ENCODE peak calls at places on chromosomes 3 and 15, in four cellular contexts. T is mesendoderm, R is IMR-90, A is neuronal stem cell. L is an unnamed sample.

GRCh38 chr3:15315003-15315402 is 17.4 kb downstream of the SH3BP5 start:
- DNase-seq in T (no peak), R (no peak), A (no peak), L (no peak)

GRCh38 chr3:50150863-50151686 is 4.0 kb upstream of the SEMA3F start:
- DNase-seq in T (peak; percentile 82), R (no peak), A (no peak), L (peak; percentile 79)

GRCh38 chr3:117751691-117752090 is 1042.1 kb downstream of the TUSC7 start:
- DNase-seq in T (no peak), R (no peak), A (no peak), L (no peak)

GRCh38 chr3:29708884-29709283 is 428.0 kb downstream of the RBMS3 start:
- DNase-seq in T (no peak), R (no peak), A (no peak), L (no peak)

GRCh38 chr3:196179380-196180308 is 31.6 kb downstream of the ZDHHC19 start:
- DNase-seq in T (peak; percentile 52), R (peak; percentile 77), A (no peak), L (peak; percentile 74)

GRCh38 chr15:74780983-74781672 is 752 bp upstream of the CSK start:
- DNase-seq in T (no peak), R (peak; percentile 28), A (no peak), L (no peak)

GRCh38 chr3:49007771-49008528 is 759 bp downstream of the WDR6 start:
- DNase-seq in T (peak; percentile 94), R (peak; percentile 71), A (peak; percentile 86), L (peak; percentile 94)

GRCh38 chr3:71859128-71859519 is 74.2 kb upstream of the PROK2 start:
- DNase-seq in T (peak; percentile 77), R (no peak), A (peak; percentile 14), L (no peak)

GRCh38 chr3:102478160-102478559 is 43.3 kb downstream of the ZPLD1 start:
- DNase-seq in T (no peak), R (no peak), A (no peak), L (no peak)

GRCh38 chr3:160458151-160458550 is 8.6 kb upstream of the TRIM59 start:
- DNase-seq in T (peak; percentile 54), R (no peak), A (no peak), L (no peak)

GRCh38 chr3:192571197-192571791 is 156.0 kb downstream of the FGF12 start:
- DNase-seq in T (no peak), R (peak; percentile 32), A (no peak), L (peak; percentile 24)

GRCh38 chr3:128072454-128073184 is 20.4 kb downstream of the SEC61A1 start:
- DNase-seq in T (no peak), R (no peak), A (no peak), L (no peak)

GRCh38 chr15:82538961-82539689 is 1.1 kb downstream of the RPS17 start:
- DNase-seq in T (peak; percentile 38), R (no peak), A (no peak), L (no peak)

GRCh38 chr3:73727854-73728253 is 103.1 kb upstream of the PDZRN3 start:
- DNase-seq in T (peak; percentile 16), R (no peak), A (no peak), L (no peak)
- H2BK5ac ChIP-seq in T (no peak overlapping the region), R (peak overlapping the region; percentile 85), A (no peak overlapping the region), L (no peak overlapping the region)

GRCh38 chr3:36524560-36524959 is 144.3 kb downstream of the STAC start:
- DNase-seq in T (no peak), R (no peak), A (no peak), L (no peak)
- H2BK5ac ChIP-seq in T (no peak overlapping the region), R (no peak overlapping the region), A (no peak overlapping the region), L (no peak overlapping the region)

GRCh38 chr3:46667061-46667621 is 26.3 kb downstream of the ALS2CL start:
- DNase-seq in T (no peak), R (no peak), A (no peak), L (peak; percentile 18)

GRCh38 chr3:46668591-46668990 is 24.9 kb downstream of the ALS2CL start:
- DNase-seq in T (no peak), R (no peak), A (no peak), L (peak; percentile 18)

GRCh38 chr3:46668116-46668515 is 25.4 kb downstream of the ALS2CL start:
- DNase-seq in T (no peak), R (no peak), A (no peak), L (peak; percentile 22)

GRCh38 chr3:46666471-46666845 is 27.0 kb downstream of the ALS2CL start:
- DNase-seq in T (no peak), R (no peak), A (no peak), L (peak; percentile 7)

DNA sequence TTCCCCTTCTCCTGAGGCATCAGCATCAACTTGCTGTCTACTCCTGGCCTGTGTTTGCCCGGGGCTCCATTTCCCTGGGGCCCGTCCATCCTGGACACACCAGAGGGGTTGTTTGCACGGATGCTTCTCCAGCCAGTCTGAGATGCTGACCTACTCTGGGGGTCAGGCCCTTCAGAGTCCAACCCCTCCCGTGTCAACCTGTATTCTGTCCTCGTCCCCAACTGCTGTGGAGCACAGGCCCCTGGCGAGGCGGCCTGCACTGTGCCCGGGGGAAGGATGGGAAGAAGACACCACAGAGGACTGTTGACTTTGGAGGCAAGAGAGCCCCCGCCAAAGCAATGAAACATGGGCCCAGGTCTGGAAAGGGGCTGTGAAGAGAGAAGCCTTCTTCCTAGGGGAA is 25.8 kb downstream of the ALS2CL start:
- DNase-seq in T (no peak), R (no peak), A (no peak), L (peak; percentile 18)
- H2BK5ac ChIP-seq in T (no peak overlapping the region), R (no peak overlapping the region), A (no peak overlapping the region), L (no peak overlapping the region)

GRCh38 chr15:65339926-65340325 is 35.4 kb downstream of the RNU5B-1 start:
- DNase-seq in T (peak; percentile 65), R (no peak), A (no peak), L (no peak)
- H2BK5ac ChIP-seq in T (no peak overlapping the region), R (no peak overlapping the region), A (no peak overlapping the region), L (no peak overlapping the region)

GRCh38 chr3:150251654-150252053 is 156.4 kb upstream of the TSC22D2 start:
- DNase-seq in T (no peak), R (peak; percentile 47), A (no peak), L (no peak)

GRCh38 chr3:150249776-150250175 is 158.3 kb upstream of the TSC22D2 start:
- DNase-seq in T (no peak), R (no peak), A (no peak), L (no peak)

GRCh38 chr3:150252462-150252861 is 155.6 kb upstream of the TSC22D2 start:
- DNase-seq in T (no peak), R (peak; percentile 30), A (no peak), L (no peak)

GRCh38 chr3:150248865-150249360 is 159.2 kb upstream of the TSC22D2 start:
- DNase-seq in T (no peak), R (no peak), A (no peak), L (no peak)

DNA sequence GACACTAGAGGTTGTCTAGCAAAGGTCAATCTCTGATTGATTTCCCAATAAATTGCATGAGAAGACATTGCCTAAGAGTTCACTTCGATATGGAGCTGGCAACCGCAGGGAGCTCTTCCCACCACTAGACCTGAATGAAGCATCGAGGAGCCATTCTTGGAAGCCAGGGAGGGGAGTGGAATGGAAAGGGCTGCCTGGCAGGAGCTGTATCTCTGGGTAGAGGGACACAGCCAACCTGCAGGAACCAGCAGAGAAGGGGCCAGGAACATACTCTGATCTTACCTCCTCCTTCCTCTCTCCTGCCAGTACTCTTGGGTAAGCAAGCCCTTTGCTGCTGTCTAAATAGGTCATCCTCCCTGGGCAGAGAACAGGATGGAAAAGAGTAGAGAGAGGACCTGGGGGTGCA is 156.9 kb upstream of the TSC22D2 start:
- DNase-seq in T (no peak), R (no peak), A (no peak), L (no peak)
- H2BK5ac ChIP-seq in T (no peak overlapping the region), R (peak overlapping the region; percentile 2), A (no peak overlapping the region), L (no peak overlapping the region)

DNA sequence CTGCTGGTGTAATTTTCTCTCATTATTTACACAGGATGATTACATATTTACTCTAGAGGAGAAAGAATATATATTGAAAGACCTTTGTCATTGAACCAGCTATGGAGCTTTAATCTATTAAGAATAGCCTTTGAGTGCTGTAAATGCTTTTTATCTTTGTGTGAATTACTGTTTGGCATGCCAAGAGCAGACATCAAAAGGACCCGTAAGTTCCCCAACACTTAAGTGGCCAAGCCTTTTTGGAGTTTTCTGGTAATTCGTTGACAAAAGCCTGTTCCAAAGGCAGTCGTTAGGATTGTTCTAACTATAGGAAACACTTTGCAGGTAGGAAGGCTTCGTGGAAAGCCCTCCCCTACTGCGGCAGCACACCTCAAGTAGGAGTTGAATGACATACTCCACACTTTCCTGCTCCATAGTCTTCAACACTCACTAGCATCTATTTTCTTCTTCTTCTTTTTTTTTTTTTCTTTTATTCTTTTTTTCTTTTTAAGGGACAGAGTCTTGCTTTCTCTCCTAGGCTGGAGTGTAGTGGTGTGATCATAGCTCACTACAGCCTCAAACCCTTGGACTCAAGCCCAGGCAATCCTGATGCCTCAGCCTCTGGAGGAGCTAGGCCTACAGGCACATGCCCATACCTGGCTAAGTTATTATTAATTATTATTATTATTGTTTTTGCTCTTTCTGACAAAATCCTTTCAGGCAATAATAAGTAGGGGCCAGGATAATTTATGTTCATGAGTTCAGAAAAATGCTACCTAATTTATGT is 98.6 kb downstream of the SUCNR1 start:
- DNase-seq in T (peak; percentile 59), R (peak; percentile 16), A (no peak), L (no peak)
- H2BK5ac ChIP-seq in T (no peak overlapping the region), R (no peak overlapping the region), A (no peak overlapping the region), L (no peak overlapping the region)

L was measured in H9.